ENCODE peak calls at places on chromosomes 5 and 9, in seven cellular contexts. A is GM06990; N is NB4; Z is nephron progenitor cell; W is stimulated activated CD8-positive, alpha-beta memory T cell treated with anti-CD3 and anti-CD28 coated beads, Interleukin-7, amount 100 ng/mL, for 4 hours; X is fibroblast of villous mesenchyme; J is pancreas. M is an unnamed sample.

GRCh38 chr5:11524188-11524587 is 380.1 kb downstream of the CTNND2 start:
- DNase-seq in A (no peak), N (no peak), Z (no peak), W (no peak), X (no peak), J (no peak), M (no peak)

GRCh38 chr9:79617395-79617794 is 45.6 kb downstream of the TLE4 start:
- DNase-seq in A (no peak), N (no peak), Z (no peak), W (no peak), X (peak), J (no peak), M (no peak)

GRCh38 chr9:38017149-38017884 is 51.7 kb downstream of the SHB start:
- DNase-seq in A (no peak), N (no peak), Z (peak), W (no peak), X (no peak), J (peak), M (no peak)

GRCh38 chr5:35938518-35939227 is at the start of gene CAPSL:
- DNase-seq in A (no peak), N (peak), Z (peak), W (no peak), X (peak), J (no peak), M (no peak)

GRCh38 chr5:132951858-132952257 is 11.6 kb downstream of the AFF4 start:
- DNase-seq in A (no peak), N (no peak), Z (no peak), W (no peak), X (no peak), J (no peak), M (no peak)

GRCh38 chr9:98369471-98369870 is 114.0 kb upstream of the TBC1D2 start:
- DNase-seq in A (no peak), N (no peak), Z (no peak), W (no peak), X (no peak), J (no peak), M (no peak)

GRCh38 chr9:95822583-95823431 is 52.7 kb upstream of the ERCC6L2 start:
- DNase-seq in A (peak), N (peak), Z (no peak), W (no peak), X (peak), J (no peak), M (no peak)

GRCh38 chr9:80085668-80086067 is 513.9 kb downstream of the TLE4 start:
- DNase-seq in A (no peak), N (no peak), Z (no peak), W (no peak), X (no peak), J (no peak), M (no peak)

GRCh38 chr9:128946945-128947422 is 419 bp downstream of the DOLK start:
- DNase-seq in A (no peak), N (no peak), Z (no peak), W (no peak), X (peak), J (no peak), M (no peak)

GRCh38 chr5:71752441-71753190 is 33.5 kb downstream of the CARTPT start:
- DNase-seq in A (no peak), N (no peak), Z (no peak), W (no peak), X (no peak), J (no peak), M (no peak)

GRCh38 chr9:113151696-113152630 is 1.2 kb downstream of the SLC31A2 start:
- DNase-seq in A (no peak), N (peak), Z (no peak), W (no peak), X (peak), J (no peak), M (no peak)

GRCh38 chr5:93620487-93621339 is 37.7 kb downstream of the NR2F1 start:
- DNase-seq in A (peak), N (peak), Z (peak), W (peak), X (peak), J (peak), M (peak)

GRCh38 chr9:27303219-27303618 is 6.3 kb upstream of the EQTN start:
- DNase-seq in A (no peak), N (peak), Z (peak), W (no peak), X (peak), J (no peak), M (no peak)

GRCh38 chr5:142698447-142698846 is 12.6 kb upstream of the FGF1 start:
- DNase-seq in A (no peak), N (no peak), Z (no peak), W (no peak), X (no peak), J (no peak), M (no peak)

GRCh38 chr5:9686211-9686610 is 56.1 kb upstream of the TAS2R1 start:
- DNase-seq in A (no peak), N (no peak), Z (no peak), W (no peak), X (peak), J (no peak), M (no peak)

GRCh38 chr9:70389642-70390266 is 24.7 kb downstream of the KLF9 start:
- DNase-seq in A (no peak), N (no peak), Z (no peak), W (no peak), X (peak), J (no peak), M (no peak)

GRCh38 chr9:121783523-121784507 is 132.4 kb downstream of the DAB2IP start:
- DNase-seq in A (no peak), N (peak), Z (no peak), W (no peak), X (no peak), J (peak), M (no peak)

GRCh38 chr5:58648846-58649245 is 66.0 kb downstream of the RAB3C start:
- DNase-seq in A (no peak), N (no peak), Z (no peak), W (no peak), X (no peak), J (no peak), M (no peak)

GRCh38 chr9:12716823-12717222 is 23.6 kb downstream of the TYRP1 start:
- DNase-seq in A (no peak), N (no peak), Z (no peak), W (no peak), X (no peak), J (no peak), M (peak)

GRCh38 chr9:105554042-105554441 is 3.9 kb upstream of the FKTN start:
- DNase-seq in A (no peak), N (no peak), Z (no peak), W (no peak), X (no peak), J (peak), M (no peak)

GRCh38 chr5:40217509-40217908 is 462.2 kb upstream of the PTGER4 start:
- DNase-seq in A (no peak), N (no peak), Z (no peak), W (no peak), X (no peak), J (no peak), M (no peak)

GRCh38 chr9:137422668-137423000 is 328 bp downstream of the EXD3 start:
- DNase-seq in A (peak), N (peak), Z (peak), W (no peak), X (no peak), J (peak), M (no peak)

GRCh38 chr9:136825295-136826187 is 16.7 kb upstream of the AJM1 start:
- DNase-seq in A (no peak), N (no peak), Z (no peak), W (no peak), X (no peak), J (peak), M (no peak)

GRCh38 chr9:95752129-95752731 is 123.3 kb upstream of the ERCC6L2 start:
- DNase-seq in A (no peak), N (no peak), Z (peak), W (no peak), X (no peak), J (no peak), M (no peak)

GRCh38 chr5:108830705-108831276 is 83.1 kb downstream of the FER start:
- DNase-seq in A (no peak), N (peak), Z (no peak), W (no peak), X (no peak), J (no peak), M (no peak)

GRCh38 chr9:133103987-133104505 is 17.0 kb downstream of the RALGDS start:
- DNase-seq in A (no peak), N (no peak), Z (no peak), W (no peak), X (no peak), J (peak), M (no peak)

GRCh38 chr5:117888688-117889087 is 1099.7 kb downstream of the DTWD2 start:
- DNase-seq in A (peak), N (no peak), Z (no peak), W (no peak), X (peak), J (no peak), M (no peak)

GRCh38 chr5:39422886-39423285 is 1.9 kb downstream of the DAB2 start:
- DNase-seq in A (no peak), N (no peak), Z (no peak), W (no peak), X (no peak), J (no peak), M (no peak)

GRCh38 chr5:149174847-149175234 is 33.5 kb downstream of the ABLIM3 start:
- DNase-seq in A (no peak), N (no peak), Z (no peak), W (no peak), X (no peak), J (no peak), M (no peak)

GRCh38 chr5:1552469-1553255 is 28.9 kb upstream of the LPCAT1 start:
- DNase-seq in A (no peak), N (no peak), Z (no peak), W (no peak), X (no peak), J (peak), M (no peak)

GRCh38 chr9:137618105-137619067 is at the start of gene EHMT1:
- DNase-seq in A (peak), N (peak), Z (peak), W (peak), X (peak), J (peak), M (peak)

GRCh38 chr9:133115604-133116345 is 5.3 kb downstream of the RALGDS start:
- DNase-seq in A (peak), N (no peak), Z (no peak), W (peak), X (no peak), J (peak), M (no peak)

GRCh38 chr9:129319938-129320481 is 141.9 kb upstream of the IER5L start:
- DNase-seq in A (no peak), N (no peak), Z (no peak), W (no peak), X (no peak), J (no peak), M (no peak)

GRCh38 chr9:130034570-130034969 is 8.4 kb downstream of the FNBP1 start:
- DNase-seq in A (no peak), N (peak), Z (no peak), W (no peak), X (peak), J (no peak), M (no peak)

GRCh38 chr9:121765021-121765950 is 113.9 kb downstream of the DAB2IP start:
- DNase-seq in A (no peak), N (no peak), Z (no peak), W (no peak), X (peak), J (peak), M (no peak)

GRCh38 chr5:132026516-132027008 is 15.1 kb upstream of the ACSL6 start:
- DNase-seq in A (no peak), N (no peak), Z (no peak), W (peak), X (no peak), J (no peak), M (no peak)